ENCODE peak calls at places on chromosomes 5 and 9, in eight cellular contexts. B is nephron progenitor cell, V is breast epithelium, H is stomach, C is cardiac fibroblast, A is activated B cell treated with CpG ODN at 0.5 μM for 24 hours, W is AG09309, K is psoas muscle. P is an unnamed sample.

GRCh38 chr5:138438724-138439536 is at the start of gene REEP2:
- DNase-seq in A (peak; percentile 55), V (no peak), C (peak; percentile 54), H (peak; percentile 55), W (no peak), K (peak; percentile 62), B (peak; percentile 83), P (peak; percentile 65)

GRCh38 chr5:15383469-15383868 is 116.5 kb upstream of the FBXL7 start:
- DNase-seq in K (no peak), W (no peak), C (peak; percentile 28), A (no peak), H (no peak), B (no peak), V (no peak), P (no peak)

GRCh38 chr5:8848997-8849585 is 696.8 kb downstream of the SEMA5A start:
- DNase-seq in H (no peak), B (no peak), K (no peak), A (no peak), V (no peak), W (peak; percentile 55), C (peak; percentile 75), P (no peak)

GRCh38 chr5:158549306-158549705 is 550.4 kb downstream of the EBF1 start:
- DNase-seq in K (no peak), C (no peak), V (no peak), A (no peak), H (no peak), W (no peak), B (no peak), P (no peak)

GRCh38 chr5:127705120-127705892 is 2.1 kb downstream of the CCDC192 start:
- DNase-seq in V (no peak), W (peak; percentile 68), A (no peak), H (no peak), B (no peak), K (no peak), C (peak; percentile 94), P (no peak)

GRCh38 chr9:97560851-97561250 is 59.4 kb downstream of the TMOD1 start:
- DNase-seq in B (no peak), V (no peak), C (no peak), K (no peak), A (no peak), H (no peak), W (no peak), P (no peak)

GRCh38 chr9:3478549-3478953 is 47.2 kb downstream of the RFX3 start:
- DNase-seq in W (no peak), B (no peak), C (peak; percentile 76), V (no peak), A (no peak), H (no peak), K (no peak), P (no peak)

GRCh38 chr9:124366476-124367220 is 48.6 kb downstream of the PSMB7 start:
- DNase-seq in W (peak; percentile 14), K (no peak), V (no peak), H (no peak), A (no peak), B (no peak), C (no peak), P (no peak)

GRCh38 chr9:15725953-15726352 is 173.1 kb downstream of the CCDC171 start:
- DNase-seq in A (no peak), V (no peak), K (no peak), C (no peak), W (peak; percentile 75), B (no peak), H (no peak), P (no peak)

GRCh38 chr9:98142182-98142924 is 23.3 kb upstream of the TRIM14 start:
- DNase-seq in K (no peak), W (no peak), C (no peak), A (no peak), B (no peak), V (peak; percentile 76), H (peak; percentile 91), P (no peak)

GRCh38 chr9:125437771-125438221 is 176.2 kb downstream of the GAPVD1 start:
- DNase-seq in C (no peak), W (no peak), B (peak; percentile 47), K (no peak), V (no peak), H (peak; percentile 16), A (no peak), P (no peak)

GRCh38 chr5:159712672-159713071 is 203.6 kb upstream of the ADRA1B start:
- DNase-seq in A (no peak), K (no peak), H (no peak), V (no peak), B (no peak), C (no peak), W (no peak), P (no peak)

GRCh38 chr5:151589878-151590570 is 1.1 kb downstream of the FAT2 start:
- DNase-seq in W (no peak), C (no peak), V (no peak), A (no peak), B (no peak), K (no peak), H (no peak), P (no peak)

GRCh38 chr9:79155308-79155707 is 416.5 kb upstream of the TLE4 start:
- DNase-seq in W (no peak), A (no peak), C (no peak), K (no peak), B (no peak), H (no peak), V (no peak), P (no peak)

GRCh38 chr5:73450672-73451217 is 2.2 kb upstream of the FOXD1 start:
- DNase-seq in H (no peak), V (no peak), B (no peak), W (no peak), K (no peak), C (no peak), A (no peak), P (no peak)

GRCh38 chr9:114898741-114899140 is 31.6 kb downstream of the TNFSF8 start:
- DNase-seq in H (peak; percentile 48), K (peak; percentile 36), C (no peak), A (no peak), V (no peak), W (no peak), B (no peak), P (peak; percentile 47)

GRCh38 chr5:95936812-95937397 is 24.7 kb downstream of the ELL2 start:
- DNase-seq in K (no peak), A (no peak), W (no peak), V (no peak), H (no peak), C (no peak), B (no peak), P (no peak)

GRCh38 chr9:86043999-86044398 is 55.4 kb downstream of the GOLM1 start:
- DNase-seq in K (no peak), H (no peak), A (no peak), B (no peak), W (no peak), C (peak; percentile 10), V (no peak), P (no peak)

GRCh38 chr9:122340161-122340560 is 30.7 kb upstream of the PTGS1 start:
- DNase-seq in B (no peak), H (no peak), A (no peak), K (no peak), C (no peak), W (no peak), V (no peak), P (no peak)

DNA sequence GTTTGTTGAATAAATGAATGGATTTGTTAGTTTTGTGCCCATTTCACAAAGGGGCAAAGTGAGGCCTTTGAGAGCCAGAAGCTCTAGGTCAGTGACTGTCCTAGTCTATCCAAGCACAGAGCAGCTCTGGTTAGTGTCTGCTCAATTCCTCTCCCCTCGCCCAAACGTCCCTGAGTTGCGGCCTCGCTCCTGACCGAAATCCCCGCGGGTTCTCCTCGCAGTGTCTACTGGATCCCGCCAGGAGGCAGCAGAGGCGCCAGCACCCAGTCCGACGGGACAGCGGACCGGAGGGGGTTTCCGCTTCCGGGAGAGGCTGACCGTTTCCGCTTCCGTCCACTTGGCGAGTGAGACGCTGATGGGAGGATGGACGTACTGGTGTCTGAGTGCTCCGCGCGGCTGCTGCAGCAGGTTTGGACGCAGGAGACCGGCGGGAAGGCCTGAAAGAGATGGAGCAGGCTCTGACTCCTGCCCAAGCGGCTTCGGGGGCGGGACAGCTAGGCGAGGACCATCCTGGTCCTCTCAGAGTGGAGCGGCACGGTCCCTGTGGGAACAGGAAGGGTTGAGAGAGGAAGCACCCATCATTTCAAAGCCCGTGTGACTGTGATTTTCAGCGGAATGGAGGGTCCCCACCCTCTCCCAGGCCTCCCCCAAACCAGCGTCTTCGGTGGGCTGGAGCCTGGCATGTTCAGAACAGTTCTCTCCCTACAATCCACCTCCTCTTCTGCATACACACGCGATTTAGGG is at the start of gene RARS1:
- DNase-seq in K (peak; percentile 94), C (peak; percentile 94), V (peak; percentile 91), A (peak; percentile 82), H (peak; percentile 94), B (peak; percentile 95), W (peak; percentile 73), P (peak; percentile 82)
- TF ChIP-seq CTCF in K (peak; percentile 95), C (peak; percentile 99), V (peak; percentile 97), A (peak; percentile 73), H (no peak), B (peak; percentile 90), W (peak; percentile 99), P (peak; percentile 92)

GRCh38 chr9:24090566-24090965 is 264.5 kb upstream of the ELAVL2 start:
- DNase-seq in V (no peak), H (no peak), B (no peak), W (no peak), C (no peak), A (no peak), K (no peak), P (no peak)
- TF ChIP-seq CTCF in V (no peak), H (no peak), B (no peak), W (no peak), C (no peak), A (no peak), K (no peak), P (no peak)

GRCh38 chr5:54969856-54970828 is 15.3 kb downstream of the ESM1 start:
- DNase-seq in W (no peak), A (no peak), H (no peak), K (no peak), V (no peak), B (no peak), C (no peak), P (no peak)
- TF ChIP-seq CTCF in W (peak; percentile 8), A (no peak), H (no peak), K (no peak), V (no peak), B (no peak), C (no peak), P (no peak)

GRCh38 chr5:82106207-82106606 is 134.4 kb downstream of the ATG10 start:
- DNase-seq in C (peak; percentile 19), H (no peak), A (no peak), W (no peak), B (no peak), K (no peak), V (no peak), P (no peak)

GRCh38 chr5:82106806-82107205 is 135.0 kb downstream of the ATG10 start:
- DNase-seq in V (no peak), B (no peak), K (no peak), A (no peak), H (no peak), W (no peak), C (peak; percentile 10), P (no peak)

GRCh38 chr5:82109013-82109412 is 137.2 kb downstream of the ATG10 start:
- DNase-seq in K (no peak), B (no peak), W (no peak), A (no peak), H (no peak), C (no peak), V (no peak), P (no peak)

GRCh38 chr5:82105457-82105856 is 133.6 kb downstream of the ATG10 start:
- DNase-seq in W (no peak), H (no peak), A (no peak), B (no peak), V (no peak), K (no peak), C (no peak), P (no peak)

GRCh38 chr5:82107277-82107676 is 135.5 kb downstream of the ATG10 start:
- DNase-seq in A (no peak), W (no peak), C (peak; percentile 64), K (no peak), H (no peak), B (no peak), V (no peak), P (no peak)
- TF ChIP-seq CTCF in A (no peak), W (peak; percentile 38), C (peak; percentile 49), K (peak; percentile 50), H (no peak), B (peak; percentile 29), V (no peak), P (no peak)